ENCODE peak calls at places on chromosomes 5 and 9, in eight cellular contexts. N, A, I, G, P, W, Z and L are unnamed samples.

GRCh38 chr5:73093943-73094342 is 26.4 kb upstream of the TMEM171 start:
- DNase-seq in A (no peak), Z (no peak), N (peak), G (no peak), W (no peak), I (no peak), P (no peak), L (no peak)

GRCh38 chr9:109483771-109484442 is 14.2 kb downstream of the PTPN3 start:
- DNase-seq in N (no peak), W (no peak), Z (no peak), P (no peak), A (no peak), G (no peak), I (no peak), L (no peak)

GRCh38 chr9:127566351-127567001 is 45.6 kb upstream of the STXBP1 start:
- DNase-seq in W (no peak), Z (no peak), N (no peak), A (no peak), P (no peak), I (no peak), G (no peak), L (no peak)

GRCh38 chr9:33946779-33947535 is 101.7 kb downstream of the UBAP2 start:
- DNase-seq in Z (no peak), A (no peak), W (no peak), I (no peak), N (peak), G (no peak), P (no peak), L (no peak)

GRCh38 chr5:84597904-84598303 is 213.2 kb upstream of the EDIL3 start:
- DNase-seq in P (no peak), A (no peak), Z (no peak), N (no peak), G (no peak), I (peak), W (no peak), L (no peak)

GRCh38 chr9:15295761-15296405 is 11.1 kb downstream of the TTC39B start:
- DNase-seq in N (peak), P (peak), W (no peak), Z (peak), G (no peak), A (no peak), I (no peak), L (peak)

GRCh38 chr5:96408841-96409458 is 24.1 kb downstream of the PCSK1 start:
- DNase-seq in Z (no peak), N (no peak), I (no peak), W (no peak), G (no peak), A (no peak), P (no peak), L (no peak)

GRCh38 chr9:132614324-132614723 is 31.9 kb downstream of the BARHL1 start:
- DNase-seq in W (no peak), N (no peak), A (no peak), P (no peak), G (no peak), Z (no peak), I (no peak), L (no peak)

GRCh38 chr5:77396017-77396416 is 96.1 kb downstream of the WDR41 start:
- DNase-seq in Z (peak), I (no peak), P (no peak), W (no peak), A (no peak), G (no peak), N (no peak), L (no peak)

GRCh38 chr9:123473226-123473625 is 117.2 kb downstream of the CRB2 start:
- DNase-seq in W (no peak), Z (no peak), I (no peak), P (no peak), N (no peak), G (no peak), A (no peak), L (no peak)

GRCh38 chr9:127776195-127776918 is 2.1 kb downstream of the SH2D3C start:
- DNase-seq in A (peak), G (no peak), N (no peak), Z (peak), W (no peak), I (peak), P (no peak), L (peak)

GRCh38 chr5:50927953-50928352 is 261.5 kb downstream of the PARP8 start:
- DNase-seq in W (no peak), N (no peak), P (no peak), A (no peak), G (no peak), I (no peak), Z (no peak), L (no peak)

GRCh38 chr5:51002368-51002767 is 335.9 kb downstream of the PARP8 start:
- DNase-seq in P (no peak), W (no peak), I (no peak), G (no peak), N (no peak), Z (no peak), A (no peak), L (no peak)

GRCh38 chr9:114691046-114691955 is 9.3 kb upstream of the TEX48 start:
- DNase-seq in A (no peak), I (no peak), G (no peak), P (no peak), N (peak), Z (peak), W (no peak), L (no peak)

GRCh38 chr9:134707031-134707680 is 65.6 kb downstream of the COL5A1 start:
- DNase-seq in N (peak), A (no peak), Z (no peak), W (peak), G (peak), P (peak), I (no peak), L (no peak)

GRCh38 chr9:98142182-98142924 is 23.3 kb upstream of the TRIM14 start:
- DNase-seq in P (peak), Z (peak), A (no peak), N (no peak), I (no peak), W (peak), G (no peak), L (peak)

GRCh38 chr9:93588641-93589609 is 12.5 kb downstream of the PHF2 start:
- DNase-seq in P (no peak), I (peak), Z (no peak), A (no peak), W (no peak), G (no peak), N (no peak), L (no peak)

GRCh38 chr5:79971156-79971555 is 19.9 kb downstream of the MTX3 start:
- DNase-seq in Z (no peak), P (no peak), A (no peak), I (no peak), G (no peak), W (no peak), N (no peak), L (no peak)

GRCh38 chr9:103899836-103900235 is 194.3 kb upstream of the SMC2 start:
- DNase-seq in W (no peak), P (no peak), N (no peak), I (no peak), Z (no peak), G (no peak), A (no peak), L (no peak)

GRCh38 chr9:111274737-111275136 is 55.3 kb downstream of the OR2K2 start:
- DNase-seq in I (no peak), W (no peak), P (no peak), G (no peak), Z (no peak), N (no peak), A (no peak), L (no peak)

GRCh38 chr5:181243521-181244307 is at the start of gene RACK1:
- DNase-seq in A (peak), P (peak), I (peak), N (peak), Z (peak), G (peak), W (peak), L (peak)

GRCh38 chr9:99303177-99303576 is 81.1 kb downstream of the SEC61B start:
- DNase-seq in P (no peak), W (no peak), N (no peak), Z (no peak), G (no peak), A (no peak), I (peak), L (no peak)

GRCh38 chr5:87570366-87570765 is 157.6 kb upstream of the CCNH start:
- DNase-seq in G (no peak), W (no peak), N (no peak), I (no peak), Z (no peak), A (no peak), P (no peak), L (no peak)

GRCh38 chr5:96753848-96754247 is 53.9 kb downstream of the ERAP1 start:
- DNase-seq in P (no peak), I (no peak), W (no peak), A (no peak), N (no peak), Z (no peak), G (no peak), L (no peak)

GRCh38 chr5:151773979-151774378 is 2.2 kb downstream of the G3BP1 start:
- DNase-seq in G (no peak), W (no peak), P (no peak), Z (no peak), A (no peak), N (no peak), I (no peak), L (no peak)

GRCh38 chr5:103511554-103511885 is 51.1 kb downstream of the NUDT12 start:
- DNase-seq in I (no peak), W (no peak), Z (no peak), A (no peak), P (no peak), N (peak), G (no peak), L (no peak)

GRCh38 chr9:74951725-74952151 is 974 bp downstream of the C9orf40 start:
- DNase-seq in P (peak), Z (peak), I (peak), G (peak), A (peak), N (no peak), W (peak), L (peak)

GRCh38 chr9:112355305-112355953 is 22.0 kb upstream of the PTBP3 start:
- DNase-seq in W (no peak), G (no peak), A (no peak), P (no peak), Z (peak), I (no peak), N (no peak), L (peak)

GRCh38 chr5:30401479-30402058 is 791.9 kb upstream of the CDH6 start:
- DNase-seq in P (peak), G (no peak), Z (peak), W (no peak), A (peak), I (peak), N (no peak), L (no peak)

GRCh38 chr5:156201793-156202388 is 125.1 kb upstream of the SGCD start:
- DNase-seq in I (no peak), N (peak), G (no peak), A (no peak), W (no peak), P (no peak), Z (no peak), L (no peak)

GRCh38 chr5:146042628-146043279 is 62.6 kb downstream of the PLAC8L1 start:
- DNase-seq in G (no peak), A (no peak), N (peak), I (no peak), W (no peak), Z (no peak), P (no peak), L (no peak)

GRCh38 chr9:89538874-89539273 is 41.0 kb upstream of the SEMA4D start:
- DNase-seq in I (no peak), W (no peak), Z (no peak), N (no peak), A (no peak), G (no peak), P (no peak), L (no peak)

GRCh38 chr9:98940278-98940677 is 3.4 kb upstream of the COL15A1 start:
- DNase-seq in G (no peak), A (no peak), P (no peak), Z (no peak), N (no peak), I (no peak), W (peak), L (no peak)

GRCh38 chr9:21761309-21761901 is 41.0 kb upstream of the MTAP start:
- DNase-seq in P (no peak), I (no peak), Z (peak), W (no peak), N (no peak), G (no peak), A (no peak), L (peak)

GRCh38 chr9:90099262-90099982 is 494.6 kb downstream of the GADD45G start:
- DNase-seq in Z (peak), N (no peak), I (no peak), G (no peak), A (no peak), W (no peak), P (peak), L (no peak)

GRCh38 chr9:94919376-94920098 is 193.0 kb downstream of the AOPEP start:
- DNase-seq in Z (no peak), G (no peak), A (no peak), W (no peak), P (no peak), I (peak), N (no peak), L (no peak)

DNA sequence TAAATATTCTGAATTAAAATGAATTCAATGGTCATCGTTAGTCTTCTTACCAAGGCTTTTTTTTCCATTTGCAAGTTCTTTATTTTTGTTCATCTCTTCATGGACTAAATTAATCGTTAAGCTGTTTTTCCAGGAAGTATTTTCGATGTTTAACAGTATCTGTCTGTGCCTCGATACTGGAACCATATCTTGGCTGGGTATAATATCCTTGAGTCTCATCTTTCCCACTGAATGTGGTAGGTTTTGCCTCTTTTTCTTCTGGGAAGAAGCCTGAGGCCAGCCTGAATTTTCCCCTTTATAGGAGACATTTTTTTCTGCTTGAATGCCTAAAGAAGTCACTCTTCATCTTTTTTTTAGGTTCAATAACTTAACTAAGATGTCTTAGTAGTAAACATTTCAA is 4.0 kb upstream of the SEPTIN8 start:
- DNase-seq in W (no peak), Z (no peak), A (no peak), G (no peak), N (no peak), P (no peak), I (no peak), L (no peak)
- TF ChIP-seq CTCF in W (no peak), Z (no peak), A (no peak), G (no peak), N (no peak), P (no peak), I (no peak), L (no peak)

GRCh38 chr5:172868924-172869565 is 35.0 kb downstream of the ERGIC1 start:
- DNase-seq in G (peak), P (peak), I (no peak), N (peak), Z (no peak), W (peak), A (no peak), L (no peak)
- TF ChIP-seq CTCF in G (no peak), P (peak), I (no peak), N (peak), Z (no peak), W (peak), A (no peak), L (no peak)

DNA sequence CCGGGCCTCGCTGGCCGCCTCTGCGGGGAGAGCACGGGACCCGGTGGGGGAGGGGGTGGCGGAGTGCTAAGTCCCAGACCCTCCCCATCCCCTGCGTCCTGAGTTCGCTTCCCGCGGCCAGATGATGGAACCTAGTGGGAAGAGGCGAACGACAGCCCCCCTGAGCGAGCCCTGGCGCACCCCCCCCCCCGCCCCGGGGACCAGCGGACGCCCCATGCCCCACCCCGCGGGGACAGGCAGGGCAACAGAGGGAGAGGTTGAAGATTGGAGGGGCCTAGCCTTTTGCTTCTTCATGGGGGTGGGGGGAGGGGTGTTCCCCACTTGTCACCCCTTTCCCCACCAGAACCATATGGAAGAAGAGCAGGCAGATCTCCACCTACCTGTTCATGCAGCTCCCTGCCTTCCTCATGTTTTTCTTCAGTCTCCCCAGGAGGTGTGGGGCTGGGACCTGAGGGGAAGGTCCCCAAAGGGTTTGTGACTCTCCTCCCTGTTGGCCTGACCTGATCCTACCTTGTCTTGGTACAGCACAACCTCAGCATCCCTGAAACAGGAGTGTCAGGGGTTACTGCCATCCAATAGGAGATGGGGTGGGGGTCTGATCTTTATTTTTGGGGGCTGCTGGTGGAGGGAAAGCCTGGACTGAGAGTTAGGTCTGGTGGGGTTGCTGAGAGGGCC is 482 bp downstream of the FAM53C start:
- DNase-seq in A (no peak), P (no peak), Z (no peak), W (no peak), I (peak), G (no peak), N (no peak), L (peak)
- TF ChIP-seq CTCF in A (no peak), P (no peak), Z (no peak), W (no peak), I (no peak), G (no peak), N (no peak), L (no peak)

GRCh38 chr9:129617167-129617566 is 3.7 kb downstream of the C9orf50 start:
- DNase-seq in I (peak), G (peak), A (peak), Z (peak), W (no peak), N (no peak), P (no peak), L (no peak)
- TF ChIP-seq CTCF in I (peak), G (peak), A (peak), Z (peak), W (peak), N (peak), P (peak), L (peak)

DNA sequence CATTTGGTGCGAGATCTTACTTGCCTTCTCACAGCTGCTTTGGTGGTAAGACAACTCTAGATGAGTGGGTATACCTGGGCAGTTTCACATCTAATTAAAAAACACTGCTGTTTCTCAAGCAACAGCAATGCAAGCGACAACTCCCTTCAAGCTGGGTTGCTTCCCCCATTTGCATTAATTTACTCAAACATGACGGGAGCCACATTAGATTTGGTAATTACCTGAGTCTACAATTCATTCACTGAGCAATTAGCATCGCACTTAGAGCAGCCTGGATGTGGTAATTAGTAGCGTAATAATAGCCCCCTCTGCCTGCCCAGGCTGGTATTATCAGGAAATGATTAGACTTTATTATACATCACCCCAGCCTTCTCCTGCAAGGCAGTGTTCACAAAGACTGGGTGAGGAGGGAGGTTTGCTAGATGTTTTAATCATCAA is 73.4 kb downstream of the FBXO38 start:
- DNase-seq in I (no peak), G (no peak), A (peak), P (no peak), Z (peak), W (no peak), N (no peak), L (no peak)
- TF ChIP-seq CTCF in I (peak), G (peak), A (peak), P (peak), Z (peak), W (peak), N (peak), L (no peak)

DNA sequence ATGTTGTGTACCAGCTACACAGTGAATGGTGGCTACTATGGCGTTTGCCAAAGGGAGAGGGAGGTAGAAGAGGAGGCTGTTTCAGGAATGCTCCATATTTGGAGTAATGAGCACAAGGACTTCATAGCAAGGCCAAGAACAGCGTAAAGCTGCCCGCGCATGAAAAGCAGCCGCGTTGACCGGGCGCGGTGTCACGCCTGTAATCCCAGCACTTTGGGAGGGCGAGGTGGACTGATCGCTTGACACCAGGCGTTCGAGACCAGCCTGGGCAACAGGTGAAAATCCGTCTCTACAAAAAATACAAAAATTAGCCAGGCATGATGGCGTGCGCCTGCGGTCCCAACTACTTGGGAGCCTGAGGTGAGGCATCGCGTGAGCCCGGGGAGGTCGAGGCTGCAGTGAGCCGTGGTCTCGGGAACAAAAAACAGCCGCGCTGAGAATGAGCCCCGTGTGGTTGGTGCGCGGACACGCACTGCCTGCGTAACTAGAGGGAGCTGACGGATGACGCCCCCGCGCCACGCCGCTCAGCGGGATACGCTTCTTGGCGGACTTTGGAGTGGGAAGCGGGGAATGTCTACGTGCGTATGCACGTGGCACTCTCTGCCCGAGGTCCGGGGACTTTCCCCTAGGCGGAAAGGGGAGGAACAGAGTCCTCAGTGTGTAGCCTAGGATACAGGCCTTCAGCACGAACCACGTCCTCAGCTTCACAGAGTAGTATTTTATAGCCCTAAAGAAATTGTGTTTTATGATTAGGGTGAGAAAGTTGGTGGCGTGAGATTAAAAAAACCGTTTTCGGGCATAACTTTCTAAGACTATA is at the start of gene RMRP:
- DNase-seq in A (peak), G (peak), W (peak), Z (peak), N (peak), I (peak), P (peak), L (peak)
- TF ChIP-seq CTCF in A (no peak), G (peak), W (peak), Z (peak), N (peak), I (peak), P (peak), L (no peak)